ENCODE peak calls at places on chromosomes 2 and 18, in eight cellular contexts. R, E, V, Y, G, A, B and M are unnamed samples.

GRCh38 chr2:197707316-197708213 is 2.4 kb downstream of the MARS2 start:
- DNase-seq in G (no peak), V (peak), B (peak), Y (no peak), R (no peak), A (peak), E (no peak), M (no peak)

GRCh38 chr18:47595816-47596501 is 334.5 kb downstream of the SMAD2 start:
- DNase-seq in B (no peak), R (no peak), Y (no peak), V (no peak), A (peak), E (no peak), G (no peak), M (no peak)

GRCh38 chr2:60890393-60890707 is 9.0 kb downstream of the REL start:
- DNase-seq in Y (no peak), A (no peak), R (no peak), E (no peak), V (no peak), B (no peak), G (no peak), M (no peak)

GRCh38 chr2:74149249-74149530 is 1.5 kb upstream of the BOLA3 start:
- DNase-seq in R (no peak), B (no peak), A (peak), G (no peak), V (no peak), E (no peak), Y (no peak), M (no peak)

GRCh38 chr2:154694881-154695280 is 3.6 kb upstream of the KCNJ3 start:
- DNase-seq in V (no peak), E (no peak), A (peak), G (no peak), Y (no peak), B (no peak), R (no peak), M (no peak)

GRCh38 chr2:109058215-109058614 is 69.2 kb upstream of the EDAR start:
- DNase-seq in A (no peak), R (no peak), G (no peak), Y (no peak), B (no peak), V (no peak), E (no peak), M (no peak)

GRCh38 chr2:234133004-234133403 is 82.5 kb downstream of the SPP2 start:
- DNase-seq in G (no peak), B (no peak), A (no peak), E (no peak), Y (no peak), V (no peak), R (no peak), M (peak)

GRCh38 chr2:50648031-50648430 is 383.9 kb downstream of the NRXN1 start:
- DNase-seq in A (no peak), Y (no peak), G (no peak), R (no peak), V (no peak), E (no peak), B (no peak), M (no peak)

GRCh38 chr2:177275671-177276070 is 11.1 kb upstream of the NFE2L2 start:
- DNase-seq in A (no peak), Y (no peak), R (no peak), G (no peak), V (no peak), B (peak), E (no peak), M (no peak)

GRCh38 chr2:72893594-72894319 is 6.5 kb downstream of the SPR start:
- DNase-seq in V (peak), Y (no peak), A (peak), E (peak), R (no peak), B (peak), G (peak), M (no peak)

GRCh38 chr18:5865521-5865920 is 29.8 kb downstream of the TMEM200C start:
- DNase-seq in E (no peak), G (no peak), Y (no peak), V (no peak), B (no peak), R (no peak), A (no peak), M (no peak)

GRCh38 chr2:172288603-172289002 is 138.8 kb upstream of the ITGA6 start:
- DNase-seq in R (no peak), E (no peak), A (no peak), V (peak), Y (no peak), G (no peak), B (no peak), M (no peak)

GRCh38 chr2:29016500-29016899 is 35.4 kb downstream of the TOGARAM2 start:
- DNase-seq in B (no peak), R (no peak), A (no peak), V (peak), Y (peak), G (no peak), E (no peak), M (no peak)

GRCh38 chr2:172270278-172271079 is 156.9 kb upstream of the ITGA6 start:
- DNase-seq in Y (no peak), E (no peak), B (no peak), V (peak), R (peak), G (no peak), A (peak), M (no peak)

GRCh38 chr2:241542278-241542605 is 16.3 kb upstream of the BOK start:
- DNase-seq in B (no peak), Y (no peak), A (no peak), V (peak), R (peak), E (no peak), G (no peak), M (no peak)

GRCh38 chr2:48515588-48515987 is 14.4 kb upstream of the STON1 start:
- DNase-seq in V (no peak), Y (no peak), A (no peak), G (no peak), B (no peak), R (peak), E (peak), M (no peak)

GRCh38 chr2:35415282-35415681 is 940.3 kb upstream of the CRIM1 start:
- DNase-seq in R (no peak), E (no peak), G (no peak), A (peak), V (no peak), Y (no peak), B (no peak), M (no peak)
- TF ChIP-seq CTCF in R (no peak), E (no peak), G (no peak), A (peak), V (no peak), Y (no peak), B (peak), M (no peak)

GRCh38 chr2:42099431-42100173 is 51.8 kb downstream of the PKDCC start:
- DNase-seq in A (no peak), G (peak), R (no peak), B (no peak), Y (no peak), V (no peak), E (no peak), M (no peak)

GRCh38 chr2:42103829-42104228 is 56.0 kb downstream of the PKDCC start:
- DNase-seq in B (no peak), G (no peak), V (no peak), E (no peak), Y (no peak), A (peak), R (no peak), M (no peak)

GRCh38 chr2:42102606-42103450 is 55.0 kb downstream of the PKDCC start:
- DNase-seq in G (peak), R (peak), A (peak), Y (peak), B (no peak), V (peak), E (peak), M (no peak)

GRCh38 chr2:42100696-42101585 is 53.1 kb downstream of the PKDCC start:
- DNase-seq in E (peak), A (peak), V (peak), R (peak), G (peak), B (peak), Y (peak), M (no peak)

GRCh38 chr2:42101641-42102605 is 54.1 kb downstream of the PKDCC start:
- DNase-seq in R (peak), A (peak), B (peak), E (peak), V (peak), G (peak), Y (peak), M (peak)
- H3K4me3 ChIP-seq in R (peak), A (peak), B (no peak), E (peak), V (no peak), G (peak), Y (peak), M (peak)

GRCh38 chr2:196468394-196468793 is 171.1 kb upstream of the CCDC150 start:
- DNase-seq in R (no peak), E (no peak), V (no peak), G (no peak), A (peak), B (no peak), Y (no peak), M (no peak)
- TF ChIP-seq CTCF in R (no peak), E (no peak), V (no peak), G (no peak), A (peak), B (no peak), Y (no peak), M (peak)

DNA sequence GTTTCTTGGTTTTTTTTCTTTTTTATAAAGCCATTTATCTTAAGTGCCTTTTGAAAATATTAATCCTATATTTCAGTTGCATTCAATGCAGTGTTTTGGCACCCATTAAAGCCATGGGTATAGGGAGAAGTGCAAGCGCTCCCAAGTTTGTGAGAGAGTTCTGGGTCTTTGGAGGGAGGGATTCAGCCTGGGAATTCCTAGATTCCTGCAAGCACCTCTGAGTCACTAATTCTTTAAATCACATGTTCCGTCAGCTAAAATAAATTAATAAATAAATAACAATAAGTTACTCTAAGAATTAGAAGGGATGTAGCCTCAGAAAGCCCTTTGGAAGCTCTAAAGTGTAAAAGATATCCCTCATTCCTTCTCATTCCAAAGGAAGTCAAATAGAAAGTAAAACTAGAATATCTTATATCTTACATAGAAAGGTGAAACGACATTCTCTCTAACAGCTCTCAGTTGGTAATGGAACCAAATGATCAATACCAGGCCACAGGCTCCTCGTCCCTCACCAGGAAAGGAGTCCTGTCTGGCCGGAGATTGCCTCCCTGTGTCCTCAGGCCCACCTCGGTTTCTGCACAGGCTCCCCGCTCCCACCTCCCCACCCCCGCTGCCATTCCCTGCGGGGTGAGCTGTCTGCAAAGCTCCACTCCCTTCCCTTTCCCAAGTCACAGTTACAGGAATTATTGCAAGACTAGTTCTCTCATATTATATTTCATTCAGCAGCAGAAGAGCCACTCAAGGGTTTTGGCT is 222.3 kb upstream of the RBBP8 start:
- DNase-seq in G (peak), Y (no peak), B (peak), R (peak), E (peak), A (peak), V (peak), M (no peak)
- H3K4me3 ChIP-seq in G (peak), Y (peak), B (peak), R (peak), E (peak), A (no peak), V (peak), M (peak)

DNA sequence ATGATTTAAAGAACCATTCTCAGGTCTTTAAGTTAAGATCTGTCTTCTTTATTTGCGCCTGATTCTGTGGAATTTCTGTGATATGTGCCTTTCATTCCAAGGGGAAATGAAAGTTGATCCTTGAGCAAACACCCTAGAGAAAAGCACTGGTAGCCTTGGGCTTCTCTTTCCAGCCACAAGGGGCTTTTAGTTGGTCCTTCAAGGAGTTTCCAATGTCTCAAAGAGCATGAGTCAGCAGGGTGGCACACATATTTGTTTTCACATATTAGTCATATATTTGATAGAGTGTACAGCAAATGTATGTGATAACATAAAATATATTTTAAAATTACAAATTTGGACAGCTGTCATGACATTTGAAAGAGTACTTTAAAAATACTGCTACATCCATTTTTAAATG is 339.5 kb downstream of the TXNL1 start:
- DNase-seq in A (peak), B (peak), R (no peak), E (no peak), G (no peak), Y (no peak), V (peak), M (no peak)
- TF ChIP-seq CTCF in A (peak), B (peak), R (no peak), E (no peak), G (no peak), Y (no peak), V (peak), M (peak)

GRCh38 chr18:77086656-77087390 is 45.8 kb downstream of the MBP start:
- DNase-seq in V (no peak), G (peak), B (no peak), R (no peak), Y (peak), E (no peak), A (peak), M (no peak)
- H3K4me3 ChIP-seq in V (no peak), G (peak), B (peak), R (peak), Y (peak), E (peak), A (peak), M (peak)

GRCh38 chr18:8844721-8845148 is 139.4 kb downstream of the MTCL1 start:
- DNase-seq in V (peak), R (no peak), B (no peak), A (no peak), G (no peak), E (no peak), Y (no peak), M (no peak)

GRCh38 chr18:8841781-8842485 is 136.6 kb downstream of the MTCL1 start:
- DNase-seq in E (no peak), G (no peak), A (no peak), B (no peak), V (no peak), R (no peak), Y (no peak), M (no peak)

GRCh38 chr18:8843005-8843404 is 137.6 kb downstream of the MTCL1 start:
- DNase-seq in G (no peak), A (no peak), V (no peak), E (no peak), B (no peak), Y (no peak), R (no peak), M (no peak)

GRCh38 chr18:8839285-8839684 is 133.9 kb downstream of the MTCL1 start:
- DNase-seq in Y (peak), E (no peak), B (peak), A (no peak), R (peak), G (no peak), V (peak), M (no peak)

DNA sequence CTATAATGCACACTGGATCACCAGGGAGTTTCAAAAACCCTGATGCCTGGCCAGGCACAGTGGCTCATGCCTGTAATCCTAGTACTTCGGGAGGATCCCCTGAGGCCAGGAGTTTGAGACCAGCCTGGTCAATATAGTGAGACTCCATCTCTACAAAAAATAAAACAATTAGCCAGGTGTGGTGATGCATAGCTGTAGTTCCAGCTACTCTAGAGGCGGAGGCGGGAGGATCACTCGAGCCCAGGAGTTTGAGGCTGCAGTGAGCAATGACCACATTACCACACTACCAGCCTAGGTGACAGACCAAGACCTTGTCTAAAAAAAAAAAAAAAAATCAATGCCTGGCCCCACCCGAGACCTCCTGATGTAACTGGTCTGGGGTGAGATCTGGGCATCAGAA is 137.2 kb downstream of the MTCL1 start:
- DNase-seq in R (no peak), G (no peak), A (no peak), B (no peak), Y (no peak), V (no peak), E (no peak), M (no peak)
- TF ChIP-seq CTCF in R (no peak), G (no peak), A (no peak), B (no peak), Y (no peak), V (no peak), E (no peak), M (no peak)

GRCh38 chr2:161979490-161979889 is 94.5 kb downstream of the DPP4 start:
- DNase-seq in A (no peak), E (no peak), G (no peak), Y (no peak), R (no peak), V (no peak), B (no peak), M (no peak)
- H3K4me3 ChIP-seq in A (no peak), E (no peak), G (no peak), Y (no peak), R (no peak), V (no peak), B (no peak), M (no peak)

DNA sequence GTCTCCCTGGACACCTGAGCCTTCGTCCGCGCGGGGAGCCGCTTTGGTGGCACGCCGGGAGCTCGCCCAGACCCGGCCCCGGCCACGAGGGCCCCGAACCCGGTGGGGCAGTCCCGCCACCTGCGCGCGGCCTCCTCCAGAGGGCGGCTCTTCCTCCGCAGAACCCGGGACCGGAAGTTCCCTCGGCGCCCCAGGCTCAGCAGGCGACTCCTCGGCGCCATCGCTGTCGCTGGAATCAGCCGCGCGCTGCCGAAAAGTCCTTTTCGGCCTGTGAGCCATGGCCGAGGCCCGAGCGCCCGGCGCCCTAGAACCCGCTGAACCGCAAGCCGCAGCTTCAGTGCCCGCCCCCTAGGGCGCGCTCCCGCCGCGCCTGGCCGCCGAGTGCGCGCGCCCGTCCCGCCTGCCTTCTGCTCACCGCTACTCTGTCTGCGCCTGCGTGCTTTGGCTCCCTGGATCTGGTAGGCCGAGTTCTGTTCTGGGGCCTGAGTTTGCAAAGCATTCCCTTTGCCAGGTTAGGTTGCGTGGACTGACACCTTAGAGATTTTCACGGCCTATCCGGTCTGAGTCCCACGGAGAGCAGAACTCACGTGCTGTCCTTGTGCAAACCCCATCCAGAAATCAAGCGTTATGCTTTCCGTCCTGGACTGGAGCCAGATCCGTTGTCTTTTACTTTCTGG is at the start of gene GCFC2:
- DNase-seq in V (peak), G (peak), Y (peak), E (peak), B (peak), R (peak), A (peak), M (peak)
- TF ChIP-seq CTCF in V (no peak), G (peak), Y (peak), E (peak), B (peak), R (no peak), A (no peak), M (no peak)

GRCh38 chr2:38443021-38443541 is 66.0 kb upstream of the ATL2 start:
- DNase-seq in V (peak), A (no peak), R (no peak), Y (no peak), B (peak), G (no peak), E (peak), M (no peak)
- H3K4me3 ChIP-seq in V (no peak), A (no peak), R (no peak), Y (no peak), B (no peak), G (no peak), E (no peak), M (no peak)